ENCODE peak calls at places on chromosomes 7 and 10, in four cellular contexts. E is H1, H is K562, K is HepG2. B is an unnamed sample.
A peak's percentile ranks its signal among the peaks of the same experiment; 100 is the strongest.

GRCh38 chr7:63925262-63925625 is 73.4 kb upstream of the ZNF722 start:
- DNase-seq in E (no peak), H (no peak), K (no peak), B (no peak)

GRCh38 chr7:2545746-2546425 is 9.4 kb downstream of the BRAT1 start:
- DNase-seq in E (no peak), H (no peak), K (no peak), B (no peak)

GRCh38 chr7:114648680-114649079 is 234.1 kb downstream of the FOXP2 start:
- DNase-seq in E (no peak), H (no peak), K (no peak), B (no peak)

GRCh38 chr10:95661818-95662217 is 5.3 kb upstream of the ALDH18A1 start:
- DNase-seq in E (no peak), H (no peak), K (peak; percentile 75), B (no peak)

GRCh38 chr7:74023037-74023436 is 4.9 kb upstream of the ELN start:
- DNase-seq in E (no peak), H (peak; percentile 50), K (peak; percentile 15), B (no peak)

GRCh38 chr7:72805526-72806494 is 22.2 kb downstream of the TYW1B start:
- DNase-seq in E (no peak), H (peak; percentile 79), K (peak; percentile 24), B (no peak)

GRCh38 chr10:61902448-61903183 is 1.1 kb downstream of the ARID5B start:
- DNase-seq in E (no peak), H (peak; percentile 40), K (peak; percentile 70), B (no peak)

GRCh38 chr7:132280335-132280734 is 295.9 kb downstream of the PLXNA4 start:
- DNase-seq in E (no peak), H (no peak), K (no peak), B (no peak)

GRCh38 chr10:132847856-132848255 is 61.9 kb upstream of the NKX6-2 start:
- DNase-seq in E (no peak), H (no peak), K (no peak), B (no peak)

GRCh38 chr10:122373713-122374112 is 795 bp upstream of the PLEKHA1 start:
- DNase-seq in E (no peak), H (no peak), K (peak; percentile 50), B (no peak)

GRCh38 chr10:85679061-85679460 is 687.5 kb downstream of the GRID1 start:
- DNase-seq in E (no peak), H (no peak), K (no peak), B (no peak)

GRCh38 chr7:137943132-137943551 is 58.7 kb downstream of the CREB3L2 start:
- DNase-seq in E (no peak), H (peak; percentile 56), K (peak; percentile 38), B (no peak)

GRCh38 chr7:27151341-27151944 is 940 bp downstream of the HOXA3 start:
- DNase-seq in E (peak; percentile 52), H (no peak), K (no peak), B (no peak)
- TF ChIP-seq CHD2 in E (no peak), H (no peak), K (no peak), B (no peak)

GRCh38 chr7:19268737-19269136 is 123.5 kb upstream of the FERD3L start:
- DNase-seq in E (no peak), H (no peak), K (no peak), B (no peak)

DNA sequence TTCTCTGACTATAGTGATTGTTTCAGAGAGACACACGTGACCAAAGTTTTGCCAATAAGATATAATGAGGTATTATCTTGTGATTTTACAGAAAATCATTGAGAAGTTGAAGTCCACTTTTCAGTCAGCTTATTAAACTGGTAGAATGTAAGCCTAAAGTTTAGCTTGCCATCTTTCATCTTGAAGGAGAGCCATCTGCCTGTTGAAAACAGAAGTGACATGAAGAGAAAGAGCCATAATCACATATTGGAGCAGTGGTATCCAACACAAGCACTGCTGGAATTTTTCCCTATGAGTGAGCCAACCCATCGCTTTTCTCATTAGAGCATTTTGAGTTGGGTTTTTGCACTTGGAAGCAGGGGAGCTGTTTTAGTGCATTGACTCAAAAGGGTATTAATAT is 117.6 kb upstream of the FERD3L start:
- DNase-seq in E (no peak), H (no peak), K (no peak), B (no peak)
- TF ChIP-seq CREB1 in E (no peak), H (no peak), K (no peak), B (no peak)

GRCh38 chr10:81953420-81953819 is 78.4 kb downstream of the NRG3 start:
- DNase-seq in E (no peak), H (no peak), K (no peak), B (no peak)

GRCh38 chr10:81961451-81962184 is 86.6 kb downstream of the NRG3 start:
- DNase-seq in E (no peak), H (no peak), K (no peak), B (no peak)

GRCh38 chr10:81959016-81959415 is 84.0 kb downstream of the NRG3 start:
- DNase-seq in E (no peak), H (no peak), K (no peak), B (no peak)

GRCh38 chr10:81963606-81964005 is 88.6 kb downstream of the NRG3 start:
- DNase-seq in E (no peak), H (no peak), K (no peak), B (no peak)

GRCh38 chr10:81957976-81958375 is 83.0 kb downstream of the NRG3 start:
- DNase-seq in E (no peak), H (no peak), K (no peak), B (no peak)
- TF ChIP-seq CHD2 in E (no peak), H (no peak), K (no peak), B (no peak)

GRCh38 chr10:130547368-130547767 is 411.2 kb downstream of the GLRX3 start:
- DNase-seq in E (no peak), H (no peak), K (no peak), B (no peak)
- TF ChIP-seq CREB1 in E (no peak), H (no peak), K (no peak), B (no peak)

GRCh38 chr7:152636436-152636835 is 39.5 kb downstream of the XRCC2 start:
- DNase-seq in E (no peak), H (no peak), K (no peak), B (no peak)

GRCh38 chr7:152637920-152638580 is 37.9 kb downstream of the XRCC2 start:
- DNase-seq in E (no peak), H (no peak), K (no peak), B (no peak)

GRCh38 chr7:152640829-152641228 is 35.1 kb downstream of the XRCC2 start:
- DNase-seq in E (no peak), H (no peak), K (no peak), B (no peak)

GRCh38 chr7:152643979-152644559 is 31.9 kb downstream of the XRCC2 start:
- DNase-seq in E (no peak), H (no peak), K (no peak), B (no peak)

GRCh38 chr7:152641384-152641783 is 34.6 kb downstream of the XRCC2 start:
- DNase-seq in E (no peak), H (no peak), K (no peak), B (no peak)
- TF ChIP-seq CHD2 in E (no peak), H (no peak), K (no peak), B (no peak)

DNA sequence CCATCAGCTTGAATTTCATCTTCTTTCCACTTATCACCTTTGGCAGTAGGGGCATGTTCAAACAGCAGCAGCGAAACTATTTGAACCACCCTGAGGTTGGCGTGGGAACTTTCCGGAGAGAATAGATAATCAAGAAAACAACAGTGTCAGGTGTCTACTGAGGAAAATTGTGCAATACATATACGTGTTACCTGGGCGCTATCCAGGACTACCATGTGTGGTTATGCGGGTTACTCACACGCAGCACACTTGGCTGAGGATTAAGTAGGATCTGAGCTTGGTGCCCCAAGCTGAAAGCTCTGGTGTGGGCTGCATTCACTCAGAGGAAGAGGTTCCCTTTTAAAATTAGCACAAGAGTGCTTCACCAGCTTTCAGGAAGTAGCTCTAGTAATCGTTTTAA is 8.8 kb upstream of the ABI1 start:
- DNase-seq in E (no peak), H (no peak), K (peak; percentile 26), B (no peak)
- TF ChIP-seq CREB1 in E (no peak), H (no peak), K (no peak), B (no peak)

GRCh38 chr10:137031-137430 is 1.8 kb downstream of the ZMYND11 start:
- DNase-seq in E (peak; percentile 57), H (peak; percentile 60), K (peak; percentile 67), B (no peak)
- TF ChIP-seq CHD2 in E (no peak), H (no peak), K (no peak), B (no peak)

B was measured in GM12878.